ENCODE peak calls at places on chromosomes 12 and 14, in four cellular contexts. R is HL-60; E is ACHN; X is stimulated activated CD4-positive, alpha-beta T cell treated with anti-CD3 and anti-CD28 coated beads, Interleukin-1b, Interleukin-23, amount 100 ng/mL, for 24 hours. M is an unnamed sample.

GRCh38 chr12:54439521-54440255 is 20.6 kb upstream of the ITGA5 start:
- DNase-seq in R (no peak), E (peak), X (no peak), M (no peak)

GRCh38 chr14:51884086-51884927 is 23.9 kb downstream of the GNG2 start:
- DNase-seq in R (peak), E (no peak), X (no peak), M (no peak)

GRCh38 chr12:40152783-40153383 is 47.0 kb upstream of the SLC2A13 start:
- DNase-seq in R (peak), E (peak), X (peak), M (no peak)

GRCh38 chr12:57124259-57124877 is 3.9 kb upstream of the LRP1 start:
- DNase-seq in R (peak), E (peak), X (peak), M (peak)

GRCh38 chr14:65832431-65833253 is 420.1 kb downstream of the FUT8 start:
- DNase-seq in R (no peak), E (peak), X (no peak), M (no peak)

GRCh38 chr12:54306925-54307731 is 6.3 kb upstream of the NFE2 start:
- DNase-seq in R (peak), E (no peak), X (no peak), M (no peak)

GRCh38 chr12:69066420-69067373 is 133.7 kb upstream of the CPM start:
- DNase-seq in R (no peak), E (no peak), X (no peak), M (no peak)

GRCh38 chr12:23708185-23708837 is 241.2 kb downstream of the SOX5 start:
- DNase-seq in R (no peak), E (no peak), X (no peak), M (no peak)

GRCh38 chr14:93014038-93015023 is 91.4 kb downstream of the CHGA start:
- DNase-seq in R (no peak), E (no peak), X (no peak), M (no peak)

GRCh38 chr12:53232641-53233538 is 881 bp upstream of the RARG start:
- DNase-seq in R (peak), E (peak), X (no peak), M (no peak)

GRCh38 chr14:70856851-70857498 is 47.7 kb upstream of the MAP3K9 start:
- DNase-seq in R (no peak), E (peak), X (no peak), M (no peak)

GRCh38 chr14:68544150-68544892 is 248.5 kb downstream of the ZFP36L1 start:
- DNase-seq in R (no peak), E (no peak), X (no peak), M (no peak)

GRCh38 chr14:104214819-104215218 is 76.4 kb downstream of the KIF26A start:
- DNase-seq in R (no peak), E (no peak), X (no peak), M (no peak)

GRCh38 chr14:50791201-50791600 is 39.8 kb downstream of the NIN start:
- DNase-seq in R (no peak), E (no peak), X (no peak), M (no peak)

GRCh38 chr12:52205584-52206308 is 13.9 kb upstream of the KRT80 start:
- DNase-seq in R (no peak), E (no peak), X (no peak), M (no peak)

GRCh38 chr12:31007153-31007495 is 66.5 kb upstream of the DDX11 start:
- DNase-seq in R (no peak), E (no peak), X (no peak), M (no peak)

GRCh38 chr12:86723326-86723725 is 467.1 kb upstream of the MGAT4C start:
- DNase-seq in R (no peak), E (no peak), X (no peak), M (no peak)

GRCh38 chr14:69675246-69675583 is 63.8 kb downstream of the SUSD6 start:
- DNase-seq in R (no peak), E (no peak), X (no peak), M (no peak)

GRCh38 chr12:108101605-108102175 is 27.4 kb upstream of the WSCD2 start:
- DNase-seq in R (no peak), E (no peak), X (no peak), M (no peak)

M was measured in H1.